ENCODE peak calls at places on chromosomes 3 and 15, in six cellular contexts. U is cardiac muscle cell, X is psoas muscle, J is NCI-H2029, H is neural progenitor cell, P is amygdala. K is an unnamed sample.

GRCh38 chr3:46419816-46420215 is 12.8 kb downstream of the CCRL2 start:
- DNase-seq in H (no peak), U (no peak), J (no peak), X (no peak), P (no peak), K (no peak)

GRCh38 chr15:92809880-92810361 is 90.2 kb upstream of the CHD2 start:
- DNase-seq in X (no peak), H (peak; percentile 51), J (no peak), U (peak; percentile 63), P (peak; percentile 23), K (peak; percentile 29)

GRCh38 chr3:126456766-126457388 is 18.8 kb downstream of the ZXDC start:
- DNase-seq in P (no peak), J (no peak), H (no peak), U (no peak), X (peak; percentile 38), K (no peak)

GRCh38 chr3:125168711-125169410 is 43.7 kb downstream of the SLC12A8 start:
- DNase-seq in J (no peak), X (no peak), H (no peak), P (no peak), U (peak; percentile 18), K (no peak)

GRCh38 chr15:60520041-60520824 is 41.3 kb upstream of the ICE2 start:
- DNase-seq in X (no peak), J (no peak), P (no peak), H (no peak), U (no peak), K (no peak)

GRCh38 chr3:37417297-37418082 is 243.1 kb upstream of the LRRFIP2 start:
- DNase-seq in P (no peak), J (no peak), H (no peak), U (no peak), X (no peak), K (no peak)

GRCh38 chr15:80659375-80659774 is 35.7 kb upstream of the ABHD17C start:
- DNase-seq in H (peak; percentile 10), X (no peak), P (no peak), U (no peak), J (no peak), K (no peak)

GRCh38 chr15:88769161-88769971 is 33.9 kb upstream of the ACAN start:
- DNase-seq in U (peak; percentile 32), H (peak; percentile 67), J (no peak), X (no peak), P (peak; percentile 18), K (peak; percentile 10)

GRCh38 chr3:30658328-30659052 is 52.1 kb downstream of the TGFBR2 start:
- DNase-seq in J (no peak), H (no peak), P (no peak), U (peak; percentile 73), X (no peak), K (no peak)

GRCh38 chr15:99084965-99085364 is 19.9 kb upstream of the SYNM start:
- DNase-seq in H (no peak), J (no peak), X (no peak), P (no peak), U (no peak), K (no peak)

GRCh38 chr15:32091505-32092380 is 61.4 kb downstream of the CHRNA7 start:
- DNase-seq in H (no peak), U (no peak), P (no peak), J (no peak), X (no peak), K (no peak)

GRCh38 chr3:77411990-77412389 is 372.1 kb downstream of the ROBO2 start:
- DNase-seq in H (no peak), P (no peak), U (no peak), X (no peak), J (no peak), K (no peak)

GRCh38 chr3:79724206-79724605 is 43.6 kb downstream of the ROBO1 start:
- DNase-seq in H (peak; percentile 46), U (no peak), X (no peak), P (no peak), J (no peak), K (no peak)

K was measured in nucleus accumbens.